ENCODE peak calls at places on chromosomes 5 and 9, in four cellular contexts. One of them, this sample, is unnamed.

GRCh38 chr9:21995652-21996275 is 1.2 kb downstream of the CDKN2B-AS1 start:
- DNase-seq in bronchial epithelial cell: no peak
- DNase-seq in NCI-H526 treated with DMSO at 0.1 percent for 48 hours: peak; percentile 69
- DNase-seq in A549: no peak
- DNase-seq in this sample: no peak

GRCh38 chr5:69331528-69332445 is 814 bp downstream of the CCDC125 start:
- DNase-seq in A549: no peak
- DNase-seq in NCI-H526 treated with DMSO at 0.1 percent for 48 hours: no peak
- DNase-seq in bronchial epithelial cell: peak; percentile 25
- DNase-seq in this sample: no peak

GRCh38 chr5:154541553-154541952 is 63.5 kb upstream of the HAND1 start:
- DNase-seq in A549: peak; percentile 18
- DNase-seq in bronchial epithelial cell: no peak
- DNase-seq in NCI-H526 treated with DMSO at 0.1 percent for 48 hours: no peak
- DNase-seq in this sample: no peak

GRCh38 chr9:83538172-83538889 is at the start of gene FRMD3:
- DNase-seq in NCI-H526 treated with DMSO at 0.1 percent for 48 hours: peak; percentile 13
- DNase-seq in A549: peak; percentile 82
- DNase-seq in bronchial epithelial cell: peak; percentile 34
- DNase-seq in this sample: no peak

GRCh38 chr5:39774597-39774996 is 349.8 kb upstream of the DAB2 start:
- DNase-seq in A549: no peak
- DNase-seq in bronchial epithelial cell: no peak
- DNase-seq in NCI-H526 treated with DMSO at 0.1 percent for 48 hours: no peak
- DNase-seq in this sample: no peak

GRCh38 chr5:78549043-78549442 is 99.5 kb downstream of the LHFPL2 start:
- DNase-seq in NCI-H526 treated with DMSO at 0.1 percent for 48 hours: no peak
- DNase-seq in A549: no peak
- DNase-seq in bronchial epithelial cell: no peak
- DNase-seq in this sample: no peak

GRCh38 chr5:142871056-142871879 is 101.1 kb downstream of the ARHGAP26 start:
- DNase-seq in bronchial epithelial cell: peak; percentile 46
- DNase-seq in A549: no peak
- DNase-seq in NCI-H526 treated with DMSO at 0.1 percent for 48 hours: peak; percentile 7
- DNase-seq in this sample: no peak

GRCh38 chr9:76321185-76321828 is 72.9 kb downstream of the RFK start:
- DNase-seq in bronchial epithelial cell: peak; percentile 78
- DNase-seq in NCI-H526 treated with DMSO at 0.1 percent for 48 hours: no peak
- DNase-seq in A549: peak; percentile 64
- DNase-seq in this sample: no peak

GRCh38 chr9:76441551-76442322 is 17.2 kb upstream of the GCNT1 start:
- DNase-seq in NCI-H526 treated with DMSO at 0.1 percent for 48 hours: no peak
- DNase-seq in A549: no peak
- DNase-seq in bronchial epithelial cell: peak; percentile 77
- DNase-seq in this sample: no peak

GRCh38 chr5:140570058-140570457 is 5.4 kb downstream of the SLC35A4 start:
- DNase-seq in NCI-H526 treated with DMSO at 0.1 percent for 48 hours: no peak
- DNase-seq in bronchial epithelial cell: no peak
- DNase-seq in A549: no peak
- DNase-seq in this sample: no peak

GRCh38 chr5:6678385-6678784 is 34.8 kb upstream of the TENT4A start:
- DNase-seq in bronchial epithelial cell: no peak
- DNase-seq in A549: no peak
- DNase-seq in NCI-H526 treated with DMSO at 0.1 percent for 48 hours: no peak
- DNase-seq in this sample: no peak